ENCODE peak calls at places on chromosomes 13 and 19, in seven cellular contexts. One of them, this sample, is unnamed.

GRCh38 chr13:35765387-35765786 is 288.9 kb upstream of the MAB21L1 start:
- DNase-seq in RPMI8226: no peak
- DNase-seq in transverse colon: no peak
- DNase-seq in midbrain: no peak
- DNase-seq in GM19239: no peak
- DNase-seq in AG08396: no peak
- DNase-seq in fibroblast of lung: no peak
- DNase-seq in this sample: no peak

GRCh38 chr19:46392252-46392801 is 21.0 kb downstream of the CCDC8 start:
- DNase-seq in midbrain: no peak
- DNase-seq in transverse colon: no peak
- DNase-seq in AG08396: peak
- DNase-seq in GM19239: no peak
- DNase-seq in fibroblast of lung: no peak
- DNase-seq in RPMI8226: no peak
- DNase-seq in this sample: no peak

GRCh38 chr19:36116344-36116637 is 1.0 kb downstream of the TBCB start:
- DNase-seq in RPMI8226: no peak
- DNase-seq in GM19239: no peak
- DNase-seq in midbrain: no peak
- DNase-seq in transverse colon: no peak
- DNase-seq in fibroblast of lung: no peak
- DNase-seq in AG08396: no peak
- DNase-seq in this sample: no peak

GRCh38 chr13:98405107-98405571 is 171.8 kb downstream of the STK24 start:
- DNase-seq in midbrain: peak
- DNase-seq in RPMI8226: peak
- DNase-seq in transverse colon: no peak
- DNase-seq in GM19239: no peak
- DNase-seq in fibroblast of lung: peak
- DNase-seq in AG08396: no peak
- DNase-seq in this sample: no peak

GRCh38 chr13:99331881-99332293 is 24.7 kb upstream of the GPR183 start:
- DNase-seq in GM19239: no peak
- DNase-seq in fibroblast of lung: peak
- DNase-seq in transverse colon: no peak
- DNase-seq in midbrain: no peak
- DNase-seq in AG08396: no peak
- DNase-seq in RPMI8226: no peak
- DNase-seq in this sample: no peak

GRCh38 chr13:91058066-91058465 is 289.4 kb upstream of the MIR17HG start:
- DNase-seq in transverse colon: no peak
- DNase-seq in fibroblast of lung: peak
- DNase-seq in RPMI8226: no peak
- DNase-seq in midbrain: no peak
- DNase-seq in AG08396: no peak
- DNase-seq in GM19239: no peak
- DNase-seq in this sample: no peak

GRCh38 chr13:50130686-50131051 is 115.4 kb downstream of the KCNRG start:
- DNase-seq in GM19239: no peak
- DNase-seq in RPMI8226: peak
- DNase-seq in fibroblast of lung: no peak
- DNase-seq in AG08396: peak
- DNase-seq in midbrain: peak
- DNase-seq in transverse colon: peak
- DNase-seq in this sample: peak

GRCh38 chr19:47209323-47210179 is 21.4 kb downstream of the BBC3 start:
- DNase-seq in transverse colon: no peak
- DNase-seq in midbrain: no peak
- DNase-seq in fibroblast of lung: no peak
- DNase-seq in GM19239: no peak
- DNase-seq in AG08396: peak
- DNase-seq in RPMI8226: no peak
- DNase-seq in this sample: no peak

GRCh38 chr19:38070573-38070972 is 153.4 kb downstream of the DPF1 start:
- DNase-seq in AG08396: peak
- DNase-seq in fibroblast of lung: peak
- DNase-seq in RPMI8226: no peak
- DNase-seq in transverse colon: no peak
- DNase-seq in midbrain: no peak
- DNase-seq in GM19239: no peak
- DNase-seq in this sample: no peak

GRCh38 chr13:21670006-21670882 is 629 bp upstream of the FGF9 start:
- DNase-seq in AG08396: peak
- DNase-seq in fibroblast of lung: peak
- DNase-seq in midbrain: peak
- DNase-seq in RPMI8226: peak
- DNase-seq in transverse colon: peak
- DNase-seq in GM19239: no peak
- DNase-seq in this sample: peak

GRCh38 chr19:45254044-45254531 is 3.0 kb downstream of the MARK4 start:
- DNase-seq in midbrain: no peak
- DNase-seq in transverse colon: no peak
- DNase-seq in fibroblast of lung: no peak
- DNase-seq in RPMI8226: no peak
- DNase-seq in GM19239: no peak
- DNase-seq in AG08396: no peak
- DNase-seq in this sample: no peak

GRCh38 chr19:42422576-42423461 is 4.4 kb downstream of the LIPE start:
- DNase-seq in midbrain: peak
- DNase-seq in fibroblast of lung: peak
- DNase-seq in AG08396: no peak
- DNase-seq in transverse colon: peak
- DNase-seq in GM19239: no peak
- DNase-seq in RPMI8226: peak
- DNase-seq in this sample: peak

GRCh38 chr13:91155512-91156114 is 191.9 kb upstream of the MIR17HG start:
- DNase-seq in transverse colon: no peak
- DNase-seq in GM19239: no peak
- DNase-seq in fibroblast of lung: no peak
- DNase-seq in midbrain: no peak
- DNase-seq in RPMI8226: no peak
- DNase-seq in AG08396: no peak
- DNase-seq in this sample: no peak

GRCh38 chr13:29081036-29081435 is 260.9 kb downstream of the MTUS2 start:
- DNase-seq in transverse colon: no peak
- DNase-seq in midbrain: no peak
- DNase-seq in fibroblast of lung: no peak
- DNase-seq in GM19239: no peak
- DNase-seq in RPMI8226: peak
- DNase-seq in AG08396: no peak
- DNase-seq in this sample: no peak

GRCh38 chr19:7869910-7870511 is 4.2 kb downstream of the PRR36 start:
- DNase-seq in midbrain: no peak
- DNase-seq in fibroblast of lung: no peak
- DNase-seq in AG08396: no peak
- DNase-seq in transverse colon: peak
- DNase-seq in GM19239: no peak
- DNase-seq in RPMI8226: peak
- DNase-seq in this sample: peak

GRCh38 chr19:45249261-45250033 is 1.6 kb upstream of the MARK4 start:
- DNase-seq in AG08396: no peak
- DNase-seq in RPMI8226: no peak
- DNase-seq in transverse colon: no peak
- DNase-seq in GM19239: no peak
- DNase-seq in fibroblast of lung: no peak
- DNase-seq in midbrain: no peak
- DNase-seq in this sample: no peak

GRCh38 chr19:55447421-55448174 is 4.5 kb upstream of the SHISA7 start:
- DNase-seq in GM19239: no peak
- DNase-seq in midbrain: peak
- DNase-seq in RPMI8226: peak
- DNase-seq in transverse colon: no peak
- DNase-seq in fibroblast of lung: no peak
- DNase-seq in AG08396: peak
- DNase-seq in this sample: no peak

GRCh38 chr13:71300602-71301001 is 566.4 kb downstream of the DACH1 start:
- DNase-seq in midbrain: no peak
- DNase-seq in transverse colon: no peak
- DNase-seq in GM19239: no peak
- DNase-seq in fibroblast of lung: no peak
- DNase-seq in AG08396: no peak
- DNase-seq in RPMI8226: no peak
- DNase-seq in this sample: no peak

GRCh38 chr13:100547805-100548204 is 40.8 kb downstream of the GGACT start:
- DNase-seq in transverse colon: no peak
- DNase-seq in AG08396: no peak
- DNase-seq in RPMI8226: no peak
- DNase-seq in fibroblast of lung: no peak
- DNase-seq in GM19239: no peak
- DNase-seq in midbrain: no peak
- DNase-seq in this sample: no peak

GRCh38 chr13:26656919-26657318 is 99.4 kb downstream of the WASF3 start:
- DNase-seq in GM19239: no peak
- DNase-seq in AG08396: peak
- DNase-seq in transverse colon: no peak
- DNase-seq in fibroblast of lung: peak
- DNase-seq in RPMI8226: peak
- DNase-seq in midbrain: peak
- DNase-seq in this sample: no peak

GRCh38 chr13:41707192-41707858 is 250.0 kb downstream of the RGCC start:
- DNase-seq in transverse colon: no peak
- DNase-seq in GM19239: no peak
- DNase-seq in fibroblast of lung: no peak
- DNase-seq in AG08396: no peak
- DNase-seq in midbrain: no peak
- DNase-seq in RPMI8226: no peak
- DNase-seq in this sample: no peak

GRCh38 chr13:20442370-20442769 is 83.3 kb downstream of the CRYL1 start:
- DNase-seq in midbrain: no peak
- DNase-seq in fibroblast of lung: no peak
- DNase-seq in RPMI8226: no peak
- DNase-seq in GM19239: no peak
- DNase-seq in AG08396: no peak
- DNase-seq in transverse colon: no peak
- DNase-seq in this sample: no peak

GRCh38 chr19:29084266-29084665 is 128.7 kb downstream of the UQCRFS1 start:
- DNase-seq in transverse colon: no peak
- DNase-seq in midbrain: no peak
- DNase-seq in fibroblast of lung: no peak
- DNase-seq in RPMI8226: peak
- DNase-seq in AG08396: peak
- DNase-seq in GM19239: no peak
- DNase-seq in this sample: no peak

GRCh38 chr13:40152145-40152544 is 496.7 kb downstream of the COG6 start:
- DNase-seq in AG08396: peak
- DNase-seq in midbrain: no peak
- DNase-seq in RPMI8226: peak
- DNase-seq in fibroblast of lung: peak
- DNase-seq in GM19239: no peak
- DNase-seq in transverse colon: no peak
- DNase-seq in this sample: no peak

GRCh38 chr19:34184880-34185491 is 12.7 kb downstream of the LSM14A start:
- DNase-seq in fibroblast of lung: no peak
- DNase-seq in GM19239: no peak
- DNase-seq in RPMI8226: no peak
- DNase-seq in midbrain: no peak
- DNase-seq in AG08396: no peak
- DNase-seq in transverse colon: no peak
- DNase-seq in this sample: no peak

GRCh38 chr19:15331419-15332310 is 674 bp downstream of the BRD4 start:
- DNase-seq in transverse colon: peak
- DNase-seq in AG08396: peak
- DNase-seq in fibroblast of lung: peak
- DNase-seq in RPMI8226: peak
- DNase-seq in GM19239: peak
- DNase-seq in midbrain: peak
- DNase-seq in this sample: peak

GRCh38 chr13:93296584-93296983 is 70.0 kb downstream of the GPC6 start:
- DNase-seq in fibroblast of lung: no peak
- DNase-seq in transverse colon: no peak
- DNase-seq in RPMI8226: no peak
- DNase-seq in AG08396: no peak
- DNase-seq in GM19239: no peak
- DNase-seq in midbrain: no peak
- DNase-seq in this sample: no peak

GRCh38 chr19:13079542-13079986 is 23.1 kb downstream of the LYL1 start:
- DNase-seq in midbrain: no peak
- DNase-seq in RPMI8226: peak
- DNase-seq in GM19239: no peak
- DNase-seq in fibroblast of lung: peak
- DNase-seq in transverse colon: peak
- DNase-seq in AG08396: peak
- DNase-seq in this sample: peak

GRCh38 chr13:102847272-102848234 is 1.7 kb downstream of the ERCC5 start:
- DNase-seq in midbrain: peak
- DNase-seq in AG08396: no peak
- DNase-seq in RPMI8226: peak
- DNase-seq in fibroblast of lung: peak
- DNase-seq in GM19239: no peak
- DNase-seq in transverse colon: no peak
- DNase-seq in this sample: no peak

GRCh38 chr19:46955114-46955812 is 64.4 kb upstream of the NPAS1 start:
- DNase-seq in GM19239: no peak
- DNase-seq in fibroblast of lung: peak
- DNase-seq in RPMI8226: peak
- DNase-seq in transverse colon: no peak
- DNase-seq in midbrain: no peak
- DNase-seq in AG08396: no peak
- DNase-seq in this sample: no peak

GRCh38 chr19:35045667-35046300 is 4.3 kb downstream of the HPN start:
- DNase-seq in RPMI8226: peak
- DNase-seq in midbrain: peak
- DNase-seq in GM19239: peak
- DNase-seq in transverse colon: no peak
- DNase-seq in AG08396: peak
- DNase-seq in fibroblast of lung: no peak
- DNase-seq in this sample: no peak

GRCh38 chr19:52603558-52604207 is 33.6 kb downstream of the ZNF701 start:
- DNase-seq in RPMI8226: no peak
- DNase-seq in midbrain: no peak
- DNase-seq in GM19239: no peak
- DNase-seq in AG08396: no peak
- DNase-seq in transverse colon: no peak
- DNase-seq in fibroblast of lung: peak
- DNase-seq in this sample: no peak

GRCh38 chr19:9847087-9847671 is 12.1 kb downstream of the PIN1 start:
- DNase-seq in RPMI8226: no peak
- DNase-seq in AG08396: peak
- DNase-seq in GM19239: no peak
- DNase-seq in fibroblast of lung: peak
- DNase-seq in midbrain: no peak
- DNase-seq in transverse colon: peak
- DNase-seq in this sample: peak

GRCh38 chr13:46315491-46316075 is 71.5 kb downstream of the RUBCNL start:
- DNase-seq in RPMI8226: no peak
- DNase-seq in transverse colon: no peak
- DNase-seq in AG08396: no peak
- DNase-seq in fibroblast of lung: no peak
- DNase-seq in GM19239: no peak
- DNase-seq in midbrain: no peak
- DNase-seq in this sample: no peak

GRCh38 chr13:101149735-101150380 is 266.4 kb downstream of the NALCN start:
- DNase-seq in RPMI8226: no peak
- DNase-seq in transverse colon: no peak
- DNase-seq in fibroblast of lung: peak
- DNase-seq in midbrain: no peak
- DNase-seq in GM19239: no peak
- DNase-seq in AG08396: peak
- DNase-seq in this sample: no peak

GRCh38 chr19:21569497-21569870 is 64.1 kb downstream of the ZNF429 start:
- DNase-seq in RPMI8226: peak
- DNase-seq in midbrain: peak
- DNase-seq in transverse colon: peak
- DNase-seq in GM19239: no peak
- DNase-seq in fibroblast of lung: peak
- DNase-seq in AG08396: no peak
- DNase-seq in this sample: no peak

GRCh38 chr13:100176781-100177389 is 88.0 kb downstream of the PCCA start:
- DNase-seq in RPMI8226: no peak
- DNase-seq in AG08396: no peak
- DNase-seq in midbrain: no peak
- DNase-seq in fibroblast of lung: peak
- DNase-seq in transverse colon: no peak
- DNase-seq in GM19239: no peak
- DNase-seq in this sample: no peak